ENCODE peak calls at places on chromosomes 16 and 17, in six cellular contexts. Z is HFF-Myc, A is neural progenitor cell, U is thoracic aorta, M is IMR-90, B is heart right ventricle. F is an unnamed sample.

GRCh38 chr16:25707982-25708583 is 16.3 kb downstream of the HS3ST4 start:
- DNase-seq in Z (peak), A (peak), U (no peak), M (no peak), B (no peak), F (no peak)

GRCh38 chr17:63700528-63701441 is 860 bp upstream of the LIMD2 start:
- DNase-seq in Z (no peak), A (peak), U (peak), M (peak), B (peak), F (peak)

GRCh38 chr16:10345629-10346028 is 40.2 kb upstream of the ATF7IP2 start:
- DNase-seq in Z (no peak), A (no peak), U (no peak), M (no peak), B (no peak), F (no peak)

GRCh38 chr16:86951041-86951822 is 366.0 kb downstream of the C16orf95 start:
- DNase-seq in Z (no peak), A (no peak), U (no peak), M (no peak), B (no peak), F (no peak)

GRCh38 chr16:55661842-55662479 is 6.2 kb downstream of the SLC6A2 start:
- DNase-seq in Z (peak), A (no peak), U (no peak), M (no peak), B (no peak), F (peak)

GRCh38 chr17:81502471-81503017 is 10.1 kb downstream of the ACTG1 start:
- DNase-seq in Z (no peak), A (no peak), U (no peak), M (no peak), B (no peak), F (no peak)

GRCh38 chr16:68378436-68379415 is 67.9 kb downstream of the PRMT7 start:
- DNase-seq in Z (no peak), A (no peak), U (no peak), M (no peak), B (no peak), F (no peak)

GRCh38 chr16:27313422-27314160 is at the start of gene IL4R:
- DNase-seq in Z (peak), A (peak), U (peak), M (peak), B (peak), F (peak)

GRCh38 chr17:5618511-5618910 is 34.2 kb upstream of the NLRP1 start:
- DNase-seq in Z (no peak), A (no peak), U (no peak), M (no peak), B (no peak), F (peak)

GRCh38 chr17:2435852-2436251 is 35.0 kb upstream of the MNT start:
- DNase-seq in Z (no peak), A (no peak), U (no peak), M (no peak), B (no peak), F (no peak)

GRCh38 chr16:30697264-30698138 is 1.5 kb upstream of the SRCAP start:
- DNase-seq in Z (no peak), A (no peak), U (no peak), M (peak), B (no peak), F (no peak)

GRCh38 chr17:71192039-71192555 is 928.7 kb upstream of the SOX9 start:
- DNase-seq in Z (no peak), A (no peak), U (no peak), M (no peak), B (no peak), F (no peak)

GRCh38 chr16:450385-450784 is 24.9 kb downstream of the RAB11FIP3 start:
- DNase-seq in Z (no peak), A (no peak), U (no peak), M (no peak), B (no peak), F (no peak)

GRCh38 chr16:72241930-72242329 is 70.0 kb upstream of the PMFBP1 start:
- DNase-seq in Z (peak), A (peak), U (no peak), M (peak), B (no peak), F (peak)

GRCh38 chr17:65345261-65346060 is 208.3 kb downstream of the RGS9 start:
- DNase-seq in Z (no peak), A (no peak), U (no peak), M (no peak), B (no peak), F (no peak)

GRCh38 chr17:39193346-39193745 is 4.1 kb downstream of the CACNB1 start:
- DNase-seq in Z (no peak), A (no peak), U (no peak), M (no peak), B (no peak), F (no peak)

GRCh38 chr17:17738901-17739300 is 57.6 kb downstream of the RAI1 start:
- DNase-seq in Z (no peak), A (no peak), U (no peak), M (no peak), B (no peak), F (no peak)

GRCh38 chr17:27497696-27498095 is 41.4 kb downstream of the KSR1 start:
- DNase-seq in Z (no peak), A (no peak), U (no peak), M (no peak), B (no peak), F (no peak)

GRCh38 chr16:11025120-11025531 is 80.8 kb downstream of the CLEC16A start:
- DNase-seq in Z (no peak), A (no peak), U (no peak), M (no peak), B (no peak), F (no peak)

GRCh38 chr16:85426806-85427205 is 186.3 kb upstream of the GSE1 start:
- DNase-seq in Z (no peak), A (no peak), U (no peak), M (no peak), B (no peak), F (no peak)

GRCh38 chr17:53141731-53142130 is 681.0 kb upstream of the KIF2B start:
- DNase-seq in Z (no peak), A (no peak), U (no peak), M (no peak), B (no peak), F (no peak)

GRCh38 chr17:55454906-55455474 is 33.4 kb upstream of the MMD start:
- DNase-seq in Z (peak), A (no peak), U (no peak), M (peak), B (no peak), F (peak)

DNA sequence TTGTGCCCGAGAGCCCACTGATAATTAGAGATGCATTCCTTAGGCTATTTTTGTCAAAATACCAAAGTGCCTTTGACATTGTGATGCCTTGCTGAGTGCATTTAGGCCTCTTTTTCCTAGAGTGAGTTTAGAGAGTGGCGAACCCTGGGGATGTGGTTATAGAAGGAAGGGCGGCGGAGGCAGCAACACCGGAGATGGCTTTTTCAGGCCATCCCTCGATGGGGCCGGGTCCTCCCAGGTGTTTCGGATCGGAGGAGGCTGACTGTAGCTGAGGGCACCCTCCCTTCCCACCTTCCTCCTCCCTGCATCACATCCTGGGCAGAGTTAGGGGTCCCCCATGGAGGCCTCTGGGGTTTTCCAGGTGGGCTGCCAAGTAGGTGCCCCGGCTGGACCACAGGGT is 6.6 kb upstream of the SNAI3 start:
- DNase-seq in Z (no peak), A (no peak), U (no peak), M (no peak), B (no peak), F (no peak)
- H3K4me3 ChIP-seq in Z (no peak), A (no peak), U (no peak), M (no peak), B (no peak), F (no peak)

GRCh38 chr16:56998861-56999260 is 9.5 kb downstream of the NLRC5 start:
- DNase-seq in Z (no peak), A (peak), U (no peak), M (no peak), B (no peak), F (no peak)

GRCh38 chr16:56999409-57000270 is 10.3 kb downstream of the NLRC5 start:
- DNase-seq in Z (no peak), A (no peak), U (no peak), M (no peak), B (no peak), F (no peak)

GRCh38 chr16:56998352-56998751 is 9.0 kb downstream of the NLRC5 start:
- DNase-seq in Z (no peak), A (no peak), U (no peak), M (no peak), B (no peak), F (no peak)

GRCh38 chr16:57001026-57001669 is 11.8 kb downstream of the NLRC5 start:
- DNase-seq in Z (no peak), A (no peak), U (no peak), M (no peak), B (no peak), F (no peak)

GRCh38 chr16:57000271-57001025 is 11.1 kb downstream of the NLRC5 start:
- DNase-seq in Z (peak), A (no peak), U (peak), M (peak), B (peak), F (peak)
- H3K4me3 ChIP-seq in Z (no peak), A (no peak), U (no peak), M (no peak), B (no peak), F (no peak)

GRCh38 chr16:2830355-2830695 is 222 bp downstream of the ZG16B start:
- DNase-seq in Z (no peak), A (no peak), U (no peak), M (no peak), B (no peak), F (no peak)
- H3K4me3 ChIP-seq in Z (no peak), A (no peak), U (no peak), M (no peak), B (no peak), F (no peak)

GRCh38 chr16:66845791-66846221 is 1.6 kb downstream of the CA7 start:
- DNase-seq in Z (no peak), A (no peak), U (no peak), M (no peak), B (no peak), F (no peak)

GRCh38 chr16:66844342-66845079 is at the start of gene CA7:
- DNase-seq in Z (no peak), A (peak), U (no peak), M (no peak), B (no peak), F (peak)

GRCh38 chr16:66844009-66844341 is 239 bp upstream of the CA7 start:
- DNase-seq in Z (no peak), A (peak), U (no peak), M (no peak), B (no peak), F (no peak)

GRCh38 chr16:66846266-66846665 is 2.1 kb downstream of the CA7 start:
- DNase-seq in Z (no peak), A (no peak), U (no peak), M (no peak), B (no peak), F (no peak)

DNA sequence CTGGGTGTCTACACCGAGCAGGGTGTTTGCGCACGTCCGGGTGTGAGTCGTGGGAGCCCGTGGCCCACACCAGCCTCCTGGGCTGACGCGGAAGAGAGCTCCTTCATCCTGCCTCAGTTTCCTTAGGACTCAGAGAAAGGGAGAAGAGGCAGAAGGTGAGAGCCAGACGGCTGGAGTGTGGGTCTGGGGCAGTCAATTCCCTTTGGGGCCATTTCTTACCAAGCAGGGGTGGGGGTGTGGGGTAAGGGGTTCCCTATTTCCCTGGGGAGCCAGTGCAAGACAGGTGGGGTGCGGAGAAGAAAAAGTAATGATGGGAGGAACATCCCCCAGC is 831 bp downstream of the CA7 start:
- DNase-seq in Z (no peak), A (no peak), U (no peak), M (no peak), B (no peak), F (no peak)
- H3K4me3 ChIP-seq in Z (peak), A (peak), U (peak), M (no peak), B (peak), F (peak)

GRCh38 chr16:49838639-49839461 is 17.1 kb downstream of the ZNF423 start:
- DNase-seq in Z (no peak), A (peak), U (no peak), M (no peak), B (peak), F (no peak)

GRCh38 chr16:49839462-49839825 is 16.5 kb downstream of the ZNF423 start:
- DNase-seq in Z (no peak), A (no peak), U (no peak), M (no peak), B (no peak), F (no peak)

GRCh38 chr16:49836668-49837067 is 19.2 kb downstream of the ZNF423 start:
- DNase-seq in Z (no peak), A (no peak), U (no peak), M (no peak), B (no peak), F (no peak)

GRCh38 chr16:49837673-49838360 is 18.1 kb downstream of the ZNF423 start:
- DNase-seq in Z (no peak), A (no peak), U (no peak), M (no peak), B (peak), F (no peak)

GRCh38 chr16:49838361-49838638 is 17.6 kb downstream of the ZNF423 start:
- DNase-seq in Z (no peak), A (no peak), U (no peak), M (no peak), B (peak), F (no peak)
- H3K4me3 ChIP-seq in Z (no peak), A (peak), U (peak), M (no peak), B (peak), F (no peak)

DNA sequence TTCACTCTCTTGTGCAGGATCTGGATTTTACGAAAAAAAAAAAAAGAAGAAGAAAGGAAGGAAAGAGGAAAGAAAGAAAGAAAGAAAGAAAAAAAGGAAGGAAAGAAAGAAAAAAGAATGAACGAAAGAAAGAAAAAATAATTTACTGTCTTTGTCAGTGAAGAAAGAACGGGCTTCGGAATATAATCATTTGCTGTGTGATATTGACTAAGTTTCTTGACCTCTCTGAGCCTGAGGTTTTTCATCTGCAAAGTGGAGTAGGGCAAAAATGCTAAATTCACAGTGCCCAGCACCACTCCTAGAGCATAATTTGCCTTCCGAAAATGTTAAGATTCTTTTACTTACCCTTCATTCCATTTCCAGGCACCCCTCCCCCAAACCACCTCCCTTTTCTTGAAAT is 333 bp upstream of the CCR10 start:
- DNase-seq in Z (no peak), A (no peak), U (no peak), M (no peak), B (no peak), F (no peak)
- H3K4me3 ChIP-seq in Z (peak), A (peak), U (peak), M (peak), B (peak), F (peak)